ENCODE peak calls at places on chromosomes 16 and 17, in nine cellular contexts. F, L, U, C, V, R, J, I and K are unnamed samples.

GRCh38 chr17:74455025-74455585 is 11.3 kb upstream of the CD300A start:
- DNase-seq in V (peak), I (peak), U (no peak), C (no peak), F (no peak), L (peak), J (peak), R (no peak), K (no peak)

GRCh38 chr17:45123930-45124796 is 8.2 kb downstream of the PLCD3 start:
- DNase-seq in R (peak), V (peak), C (peak), I (peak), U (no peak), F (peak), L (peak), J (peak), K (peak)

GRCh38 chr17:45667591-45668171 is 116.4 kb upstream of the CRHR1 start:
- DNase-seq in U (no peak), C (no peak), I (no peak), L (no peak), V (no peak), F (no peak), J (no peak), R (no peak), K (no peak)

GRCh38 chr16:4115209-4115940 is 867 bp downstream of the ADCY9 start:
- DNase-seq in F (no peak), U (no peak), C (no peak), V (peak), I (peak), J (peak), R (peak), L (peak), K (no peak)

GRCh38 chr17:42111265-42111636 is 1.3 kb downstream of the DHX58 start:
- DNase-seq in R (no peak), U (no peak), C (no peak), F (no peak), J (no peak), I (peak), L (no peak), V (no peak), K (no peak)

GRCh38 chr17:63171428-63172205 is 205.6 kb downstream of the TANC2 start:
- DNase-seq in C (no peak), J (no peak), I (no peak), V (no peak), L (no peak), U (no peak), R (no peak), F (no peak), K (no peak)

GRCh38 chr16:9139965-9140364 is 48.5 kb downstream of the HAPSTR1 start:
- DNase-seq in U (no peak), R (peak), V (no peak), L (peak), C (no peak), F (peak), I (no peak), J (no peak), K (no peak)

GRCh38 chr16:24906199-24906808 is 60.5 kb downstream of the SLC5A11 start:
- DNase-seq in F (peak), L (peak), U (no peak), J (no peak), R (peak), V (no peak), C (peak), I (no peak), K (peak)

GRCh38 chr16:23280483-23280967 is 21.6 kb upstream of the SCNN1B start:
- DNase-seq in U (no peak), I (no peak), V (no peak), L (no peak), C (no peak), R (no peak), F (no peak), J (no peak), K (no peak)

GRCh38 chr17:16120937-16121336 is 94.4 kb downstream of the NCOR1 start:
- DNase-seq in J (no peak), C (no peak), F (no peak), U (no peak), I (no peak), L (no peak), V (no peak), R (no peak), K (no peak)
- H3K4me3 ChIP-seq in J (no peak), C (no peak), F (no peak), U (no peak), I (no peak), L (no peak), V (no peak), R (no peak), K (no peak)

DNA sequence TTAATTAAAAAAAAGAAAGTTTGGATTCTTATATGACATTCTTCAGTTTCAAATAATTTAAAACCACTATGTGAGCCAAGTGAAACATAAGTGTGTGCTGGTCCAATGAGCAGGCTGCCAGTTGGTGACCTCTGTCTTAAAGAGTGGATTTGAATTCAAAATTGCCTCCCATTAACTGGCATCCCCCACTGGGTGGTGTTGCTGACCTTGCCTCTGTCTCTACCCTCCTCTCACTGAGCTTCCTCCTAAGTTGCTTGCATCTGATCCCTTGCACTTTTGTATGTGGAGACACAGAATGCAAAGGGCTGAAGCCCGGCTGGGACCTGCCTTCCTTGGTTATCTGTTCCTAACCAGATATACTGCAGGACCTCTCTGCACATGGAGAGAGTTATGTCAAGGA is 160.6 kb downstream of the CYLD start:
- DNase-seq in C (no peak), F (no peak), R (no peak), V (no peak), J (no peak), I (no peak), U (no peak), L (peak), K (no peak)
- TF ChIP-seq CTCF in C (no peak), F (no peak), R (no peak), V (no peak), J (no peak), I (no peak), U (no peak), L (peak), K (no peak)

GRCh38 chr17:57579245-57579644 is 165.9 kb downstream of the CCDC182 start:
- DNase-seq in U (no peak), L (no peak), J (no peak), V (no peak), C (no peak), F (no peak), I (no peak), R (no peak), K (no peak)

GRCh38 chr17:57578608-57578990 is 166.5 kb downstream of the CCDC182 start:
- DNase-seq in L (no peak), V (no peak), J (no peak), F (no peak), R (no peak), I (no peak), U (no peak), C (peak), K (no peak)

GRCh38 chr17:57580055-57580739 is 164.9 kb downstream of the CCDC182 start:
- DNase-seq in V (no peak), U (no peak), J (no peak), I (no peak), L (no peak), C (no peak), F (no peak), R (no peak), K (no peak)

GRCh38 chr17:57576744-57577143 is 168.4 kb downstream of the CCDC182 start:
- DNase-seq in R (no peak), J (no peak), L (no peak), U (no peak), V (no peak), C (no peak), F (no peak), I (no peak), K (no peak)

DNA sequence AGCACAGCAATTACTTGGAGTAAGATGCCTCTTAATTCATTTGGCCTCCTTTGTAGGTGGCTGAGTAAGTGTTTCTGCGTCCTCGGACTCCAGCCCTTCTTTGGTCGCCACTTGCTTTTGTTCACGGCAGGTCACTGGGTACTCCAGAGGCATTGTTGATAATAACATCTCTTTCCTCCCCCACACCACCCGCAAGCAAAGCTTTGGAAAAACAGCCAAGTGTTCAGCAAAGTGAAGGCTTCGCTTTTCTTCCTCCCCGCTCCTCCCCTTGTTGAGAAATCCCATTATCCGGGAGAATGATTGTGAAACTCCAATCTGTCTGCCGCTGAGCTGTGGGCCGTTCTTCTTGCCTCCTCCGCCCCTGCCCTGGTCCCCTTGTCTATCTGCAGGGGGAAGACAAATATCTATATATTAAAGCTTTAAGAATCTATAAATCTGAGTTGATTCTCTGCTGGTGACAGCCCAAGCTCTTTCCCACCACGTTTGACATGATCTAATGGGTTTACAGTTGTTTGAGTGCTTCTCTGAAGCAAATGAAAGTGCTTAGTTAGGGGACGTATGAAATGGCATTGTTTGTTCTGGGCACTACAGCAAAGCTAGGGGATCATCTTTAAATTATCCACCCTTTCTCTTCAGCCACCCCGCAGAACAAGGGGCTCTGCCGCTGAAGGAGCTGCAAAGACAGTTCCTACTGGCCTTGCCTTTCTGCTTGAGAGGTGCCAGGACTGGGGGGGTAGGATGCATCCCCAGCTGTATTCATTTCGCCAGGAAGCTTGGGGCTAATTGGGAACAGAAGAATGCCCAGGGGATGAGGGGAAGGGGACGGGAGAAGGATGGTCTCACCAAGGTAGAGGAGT is 167.1 kb downstream of the CCDC182 start:
- DNase-seq in I (no peak), U (peak), V (no peak), R (no peak), L (no peak), C (peak), F (no peak), J (no peak), K (no peak)
- H3K4me3 ChIP-seq in I (no peak), U (peak), V (peak), R (no peak), L (no peak), C (peak), F (no peak), J (no peak), K (no peak)

GRCh38 chr17:56676807-56677206 is 83.3 kb downstream of the NOG start:
- DNase-seq in V (no peak), L (no peak), C (no peak), I (no peak), U (no peak), J (no peak), F (no peak), R (peak), K (no peak)
- TF ChIP-seq CTCF in V (no peak), L (no peak), C (no peak), I (no peak), U (no peak), J (no peak), F (peak), R (peak), K (no peak)

GRCh38 chr17:7853693-7854043 is 1.2 kb upstream of the TMEM88 start:
- DNase-seq in C (no peak), R (no peak), U (no peak), V (no peak), F (no peak), I (no peak), L (peak), J (no peak), K (no peak)

GRCh38 chr17:7855643-7856080 is 796 bp downstream of the TMEM88 start:
- DNase-seq in J (peak), F (no peak), I (peak), R (no peak), L (no peak), V (peak), C (no peak), U (no peak), K (no peak)

GRCh38 chr17:7854851-7855642 is at the start of gene TMEM88:
- DNase-seq in V (peak), C (no peak), U (no peak), L (peak), I (peak), F (no peak), R (no peak), J (peak), K (no peak)

GRCh38 chr17:7852919-7853692 is 1.8 kb upstream of the TMEM88 start:
- DNase-seq in F (no peak), R (no peak), L (peak), U (no peak), C (no peak), J (no peak), I (no peak), V (no peak), K (no peak)

GRCh38 chr17:7854078-7854777 is 638 bp upstream of the TMEM88 start:
- DNase-seq in L (no peak), C (no peak), I (no peak), F (no peak), U (no peak), V (no peak), R (no peak), J (peak), K (no peak)
- H3K4me3 ChIP-seq in L (peak), C (no peak), I (no peak), F (no peak), U (peak), V (peak), R (no peak), J (peak), K (no peak)

DNA sequence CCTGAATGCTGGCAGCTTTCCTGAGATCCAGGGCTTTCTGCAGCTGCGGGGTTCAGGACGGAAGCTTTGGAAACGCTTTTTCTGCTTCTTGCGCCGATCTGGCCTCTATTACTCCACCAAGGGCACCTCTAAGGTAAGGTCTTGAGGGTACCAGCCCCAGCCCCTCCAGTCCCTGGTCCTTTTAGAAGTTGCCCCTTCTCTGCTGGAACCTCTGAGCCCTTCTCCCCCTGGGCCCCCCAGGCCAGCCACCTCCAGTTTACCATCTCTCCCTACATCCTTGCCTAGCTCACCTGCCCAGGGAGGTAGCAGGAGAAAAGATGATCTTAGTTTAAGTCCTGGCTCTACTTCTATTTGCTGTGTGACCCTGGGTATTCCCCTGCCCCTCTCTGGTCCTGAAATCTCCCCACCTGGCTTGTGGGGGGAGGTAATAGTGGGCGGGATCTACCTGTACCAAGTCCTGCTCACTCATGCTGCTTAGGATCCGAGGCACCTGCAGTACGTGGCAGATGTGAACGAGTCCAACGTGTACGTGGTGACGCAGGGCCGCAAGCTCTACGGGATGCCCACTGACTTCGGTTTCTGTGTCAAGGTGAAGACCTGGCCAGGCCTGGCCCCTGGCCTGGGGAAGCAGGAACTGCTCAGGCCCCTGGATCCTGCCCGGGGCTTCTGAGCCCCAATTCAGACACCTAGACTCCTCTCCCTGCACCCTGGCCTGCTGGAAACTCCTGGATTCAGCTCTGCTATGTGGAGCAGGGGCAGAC is 6.5 kb downstream of the GRB7 start:
- DNase-seq in I (peak), R (no peak), J (no peak), L (no peak), U (no peak), V (no peak), C (no peak), F (no peak), K (no peak)
- TF ChIP-seq CTCF in I (no peak), R (no peak), J (no peak), L (no peak), U (no peak), V (no peak), C (no peak), F (no peak), K (no peak)

GRCh38 chr17:50687200-50688066 is 20.3 kb downstream of the ANKRD40 start:
- DNase-seq in U (no peak), I (no peak), R (no peak), J (no peak), L (peak), V (no peak), C (peak), F (no peak), K (no peak)
- H3K4me3 ChIP-seq in U (no peak), I (no peak), R (no peak), J (no peak), L (no peak), V (no peak), C (peak), F (peak), K (no peak)